ENCODE peak calls at places on chromosome X, in five cellular contexts. S is epithelial cell of esophagus, V is astrocyte of the spinal cord, G is uterus, O is Panc1. U is an unnamed sample.

GRCh38 chrX:42825201-42825600 is 47.2 kb upstream of the PPP1R2C start:
- DNase-seq in S (no peak), O (no peak), G (no peak), V (no peak), U (no peak)

GRCh38 chrX:129842510-129843208 is 1.0 kb downstream of the ZDHHC9 start:
- DNase-seq in S (peak; percentile 22), O (no peak), G (peak; percentile 19), V (peak; percentile 27), U (no peak)

GRCh38 chrX:143669395-143669794 is 33.5 kb upstream of the SLITRK4 start:
- DNase-seq in G (no peak), O (no peak), S (peak; percentile 23), V (peak; percentile 6), U (no peak)

GRCh38 chrX:153582896-153583295 is 16.0 kb downstream of the CCNQ start:
- DNase-seq in V (peak; percentile 16), G (no peak), S (peak; percentile 29), O (no peak), U (no peak)

GRCh38 chrX:28638775-28639174 is 51.5 kb downstream of the IL1RAPL1 start:
- DNase-seq in S (no peak), V (peak; percentile 41), O (no peak), G (no peak), U (no peak)

GRCh38 chrX:77003956-77004355 is 443.2 kb upstream of the FGF16 start:
- DNase-seq in S (no peak), V (peak; percentile 56), G (no peak), O (no peak), U (no peak)

GRCh38 chrX:124592745-124593144 is 246.4 kb downstream of the SH2D1A start:
- DNase-seq in O (no peak), S (peak; percentile 2), G (no peak), V (no peak), U (no peak)

GRCh38 chrX:123203772-123204171 is 19.7 kb downstream of the GRIA3 start:
- DNase-seq in O (no peak), V (no peak), S (no peak), G (no peak), U (no peak)

GRCh38 chrX:2408856-2409255 is 91.9 kb downstream of the DHRSX start:
- DNase-seq in G (no peak), V (no peak), S (no peak), O (no peak), U (no peak)

GRCh38 chrX:53184836-53185235 is 40.2 kb downstream of the KDM5C start:
- DNase-seq in G (no peak), S (peak; percentile 27), V (peak; percentile 42), O (no peak), U (no peak)

GRCh38 chrX:13662537-13662841 is 9.5 kb downstream of the TCEANC start:
- DNase-seq in G (peak; percentile 74), S (no peak), O (no peak), V (no peak), U (no peak)

GRCh38 chrX:142089193-142089592 is 115.9 kb downstream of the MAGEC2 start:
- DNase-seq in V (peak; percentile 9), S (peak; percentile 25), O (peak; percentile 2), G (no peak), U (no peak)

GRCh38 chrX:110287605-110288004 is 30.3 kb downstream of the AMMECR1 start:
- DNase-seq in S (no peak), G (no peak), V (no peak), O (no peak), U (no peak)

GRCh38 chrX:103063918-103064434 is at the start of gene BEX1:
- DNase-seq in O (no peak), V (peak; percentile 3), G (peak; percentile 51), S (peak; percentile 5), U (peak; percentile 62)

GRCh38 chrX:101685923-101686322 is 26.3 kb upstream of the ARMCX2 start:
- DNase-seq in G (no peak), S (no peak), V (peak; percentile 3), O (no peak), U (no peak)

GRCh38 chrX:130130990-130131389 is 20.7 kb upstream of the ELF4 start:
- DNase-seq in V (no peak), S (no peak), O (no peak), G (no peak), U (no peak)

GRCh38 chrX:3815896-3816664 is 102.6 kb upstream of the PRKX start:
- DNase-seq in S (peak; percentile 14), V (peak; percentile 42), G (peak; percentile 48), O (no peak), U (no peak)

GRCh38 chrX:148288451-148288850 is 212.0 kb upstream of the AFF2 start:
- DNase-seq in V (no peak), S (no peak), O (no peak), G (no peak), U (no peak)

GRCh38 chrX:15500497-15500966 is at the start of gene BMX:
- DNase-seq in S (no peak), V (no peak), G (peak; percentile 35), O (no peak), U (no peak)

GRCh38 chrX:34493086-34493485 is 164.0 kb downstream of the TMEM47 start:
- DNase-seq in O (no peak), G (no peak), S (no peak), V (no peak), U (no peak)

GRCh38 chrX:49041683-49042529 is 1.3 kb downstream of the TFE3 start:
- DNase-seq in V (peak; percentile 30), O (no peak), G (no peak), S (peak; percentile 65), U (no peak)

GRCh38 chrX:78958419-78959116 is 13.4 kb downstream of the P2RY10 start:
- DNase-seq in O (no peak), G (no peak), V (no peak), S (no peak), U (no peak)
- H3K4me3 ChIP-seq in O (no peak overlapping the region), G (no peak overlapping the region), V (no peak overlapping the region), S (no peak overlapping the region), U (no peak overlapping the region)

DNA sequence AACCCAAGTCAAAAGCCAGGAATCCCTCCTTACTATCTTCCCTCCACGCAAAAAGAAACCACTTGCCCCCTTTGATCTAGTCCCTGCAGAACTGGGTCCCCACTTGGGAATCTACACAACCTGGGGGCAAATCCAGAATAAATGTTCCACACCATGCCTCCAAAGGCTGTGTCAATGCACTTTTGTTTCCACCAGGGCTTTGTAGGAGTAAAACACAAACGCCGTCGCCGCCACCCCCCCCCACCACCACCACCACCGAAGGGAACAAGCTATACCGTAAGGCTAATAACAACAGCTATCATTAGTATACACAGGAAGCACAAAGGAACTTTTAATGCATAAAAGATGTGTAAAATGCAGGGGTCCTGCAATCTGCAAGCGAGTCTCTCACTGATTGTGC is 13.3 kb downstream of the BCOR start:
- DNase-seq in V (no peak), G (no peak), O (no peak), S (no peak), U (no peak)
- H3K4me3 ChIP-seq in V (no peak overlapping the region), G (no peak overlapping the region), O (no peak overlapping the region), S (no peak overlapping the region), U (no peak overlapping the region)

GRCh38 chrX:74579597-74580209 is 34.7 kb downstream of the RLIM start:
- DNase-seq in G (no peak), V (peak; percentile 49), O (no peak), S (no peak), U (no peak)

DNA sequence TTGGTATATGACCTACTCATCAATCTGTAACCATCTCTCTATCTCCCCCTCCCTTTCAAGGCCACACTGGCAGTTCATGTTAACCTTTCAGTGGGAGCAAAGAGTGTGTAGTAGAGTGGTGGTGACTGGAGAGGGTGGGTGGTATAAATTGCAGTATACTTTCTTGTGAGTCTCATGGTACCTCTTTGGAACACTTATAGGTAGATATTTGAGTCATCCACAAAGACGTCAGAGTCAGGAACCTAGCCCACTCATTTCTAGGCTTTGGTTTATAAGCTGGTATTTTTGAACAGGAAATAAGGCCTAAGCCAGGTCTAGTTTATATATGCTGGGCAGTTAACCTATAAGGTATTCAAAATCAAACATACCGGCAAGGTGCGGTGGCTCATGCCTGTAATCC is 36.3 kb downstream of the RLIM start:
- DNase-seq in O (no peak), G (no peak), S (no peak), V (no peak), U (no peak)
- H3K4me3 ChIP-seq in O (no peak overlapping the region), G (no peak overlapping the region), S (no peak overlapping the region), V (no peak overlapping the region), U (no peak overlapping the region)

GRCh38 chrX:41397768-41398167 is 49.4 kb upstream of the NYX start:
- DNase-seq in V (no peak), S (no peak), O (no peak), G (no peak), U (no peak)

GRCh38 chrX:41391606-41392005 is 55.5 kb upstream of the NYX start:
- DNase-seq in S (peak; percentile 79), O (no peak), G (no peak), V (no peak), U (no peak)

GRCh38 chrX:41397228-41397627 is 49.9 kb upstream of the NYX start:
- DNase-seq in O (no peak), G (no peak), V (no peak), S (no peak), U (no peak)

GRCh38 chrX:41389311-41389888 is 55.4 kb downstream of the DDX3X start:
- DNase-seq in G (no peak), V (no peak), O (no peak), S (no peak), U (no peak)

GRCh38 chrX:41394293-41394692 is 52.9 kb upstream of the NYX start:
- DNase-seq in S (no peak), G (no peak), O (no peak), V (no peak), U (no peak)
- H3K4me3 ChIP-seq in S (no peak overlapping the region), G (no peak overlapping the region), O (no peak overlapping the region), V (no peak overlapping the region), U (no peak overlapping the region)

GRCh38 chrX:51026862-51027261 is 116.3 kb downstream of the BMP15 start:
- DNase-seq in S (no peak), O (no peak), G (no peak), V (no peak), U (no peak)

DNA sequence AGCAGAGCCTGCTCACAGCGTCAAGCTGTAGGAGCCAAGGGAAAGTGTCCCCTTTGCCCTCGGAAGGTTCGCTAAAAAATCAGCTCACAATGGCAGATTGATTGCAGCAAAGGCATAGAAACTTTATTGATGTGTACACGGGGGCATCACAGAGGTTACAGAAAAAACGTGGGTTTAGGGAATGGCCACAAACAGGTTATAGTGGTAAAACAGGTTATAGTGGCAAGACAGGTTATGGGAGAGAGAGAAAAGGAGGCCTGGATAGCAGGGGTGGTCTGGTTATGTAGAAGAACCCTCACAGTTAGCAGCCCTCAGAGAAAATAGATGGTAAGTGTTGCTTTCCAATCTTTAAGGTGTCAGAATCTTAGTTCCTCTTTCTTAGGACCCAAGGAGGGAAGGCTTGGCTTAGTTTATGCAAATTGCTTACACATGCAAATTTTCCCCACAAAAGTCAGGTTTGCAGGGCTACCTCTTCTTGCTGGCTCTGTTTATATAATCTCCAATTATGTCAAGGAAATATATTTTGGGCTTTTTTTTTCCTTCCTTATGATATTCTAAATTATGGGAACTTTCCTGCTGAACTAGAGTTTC is 113.7 kb downstream of the BMP15 start:
- DNase-seq in G (no peak), V (no peak), O (no peak), S (peak; percentile 16), U (no peak)
- H3K4me3 ChIP-seq in G (no peak overlapping the region), V (no peak overlapping the region), O (no peak overlapping the region), S (no peak overlapping the region), U (no peak overlapping the region)

GRCh38 chrX:46757052-46757451 is 1.9 kb downstream of the SLC9A7 start:
- DNase-seq in O (no peak), V (no peak), G (no peak), S (no peak), U (no peak)
- H3K4me3 ChIP-seq in O (peak overlapping the region; percentile 65), V (peak overlapping the region; percentile 54), G (no peak overlapping the region), S (no peak overlapping the region), U (no peak overlapping the region)